ENCODE peak calls at places on chromosome 17, in eight cellular contexts. One of them, this sample, is unnamed.

GRCh38 chr17:65345261-65346060 is 208.3 kb downstream of the RGS9 start:
- DNase-seq in HCT116: no peak
- DNase-seq in A549: no peak
- DNase-seq in K562: no peak
- DNase-seq in sigmoid colon: no peak
- DNase-seq in lower leg skin: no peak
- DNase-seq in adrenal gland: no peak
- DNase-seq in ovary: no peak
- DNase-seq in this sample: no peak

GRCh38 chr17:11324846-11325420 is 83.9 kb downstream of the SHISA6 start:
- DNase-seq in HCT116: no peak
- DNase-seq in K562: no peak
- DNase-seq in sigmoid colon: no peak
- DNase-seq in A549: no peak
- DNase-seq in lower leg skin: peak
- DNase-seq in ovary: no peak
- DNase-seq in adrenal gland: no peak
- DNase-seq in this sample: no peak

GRCh38 chr17:29014716-29015115 is 8.9 kb upstream of the SEZ6 start:
- DNase-seq in lower leg skin: no peak
- DNase-seq in adrenal gland: no peak
- DNase-seq in A549: no peak
- DNase-seq in K562: no peak
- DNase-seq in sigmoid colon: no peak
- DNase-seq in HCT116: no peak
- DNase-seq in ovary: no peak
- DNase-seq in this sample: no peak

GRCh38 chr17:9924735-9925191 is 19.7 kb upstream of the RCVRN start:
- DNase-seq in K562: peak
- DNase-seq in sigmoid colon: no peak
- DNase-seq in adrenal gland: peak
- DNase-seq in A549: peak
- DNase-seq in lower leg skin: no peak
- DNase-seq in HCT116: peak
- DNase-seq in ovary: peak
- DNase-seq in this sample: peak

GRCh38 chr17:43988301-43988700 is 16.1 kb upstream of the NAGS start:
- DNase-seq in A549: no peak
- DNase-seq in ovary: no peak
- DNase-seq in K562: no peak
- DNase-seq in HCT116: no peak
- DNase-seq in lower leg skin: no peak
- DNase-seq in adrenal gland: no peak
- DNase-seq in sigmoid colon: no peak
- DNase-seq in this sample: no peak

GRCh38 chr17:60817187-60817586 is 139.5 kb downstream of the BCAS3 start:
- DNase-seq in A549: no peak
- DNase-seq in lower leg skin: no peak
- DNase-seq in K562: no peak
- DNase-seq in adrenal gland: no peak
- DNase-seq in HCT116: no peak
- DNase-seq in ovary: no peak
- DNase-seq in sigmoid colon: no peak
- DNase-seq in this sample: no peak

GRCh38 chr17:47297661-47298400 is 25.9 kb upstream of the EFCAB13 start:
- DNase-seq in ovary: no peak
- DNase-seq in lower leg skin: no peak
- DNase-seq in sigmoid colon: no peak
- DNase-seq in A549: no peak
- DNase-seq in K562: no peak
- DNase-seq in adrenal gland: no peak
- DNase-seq in HCT116: no peak
- DNase-seq in this sample: no peak

GRCh38 chr17:20200016-20200788 is 191.0 kb downstream of the SPECC1 start:
- DNase-seq in sigmoid colon: no peak
- DNase-seq in K562: no peak
- DNase-seq in lower leg skin: no peak
- DNase-seq in ovary: no peak
- DNase-seq in HCT116: no peak
- DNase-seq in A549: no peak
- DNase-seq in adrenal gland: no peak
- DNase-seq in this sample: no peak

DNA sequence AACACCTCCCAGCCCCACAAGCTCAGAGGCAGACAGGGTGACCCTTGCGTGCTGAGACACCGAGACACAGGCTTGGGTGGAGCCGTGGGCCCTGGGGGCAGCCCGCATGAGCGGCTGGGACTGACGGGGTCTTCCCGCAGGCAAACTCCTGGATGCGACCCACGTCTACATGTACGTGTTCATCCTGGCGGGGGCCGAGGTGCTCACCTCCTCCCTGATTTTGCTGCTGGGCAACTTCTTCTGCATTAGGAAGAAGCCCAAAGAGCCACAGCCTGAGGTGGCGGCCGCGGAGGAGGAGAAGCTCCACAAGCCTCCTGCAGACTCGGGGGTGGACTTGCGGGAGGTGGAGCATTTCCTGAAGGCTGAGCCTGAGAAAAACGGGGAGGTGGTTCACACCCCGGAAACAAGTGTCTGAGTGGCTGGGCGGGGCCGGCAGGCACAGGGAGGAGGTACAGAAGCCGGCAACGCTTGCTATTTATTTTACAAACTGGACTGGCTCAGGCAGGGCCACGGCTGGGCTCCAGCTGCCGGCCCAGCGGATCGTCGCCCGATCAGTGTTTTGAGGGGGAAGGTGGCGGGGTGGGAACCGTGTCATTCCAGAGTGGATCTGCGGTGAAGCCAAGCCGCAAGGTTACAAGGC is 9.8 kb downstream of the SLC16A3 start:
- DNase-seq in sigmoid colon: peak
- DNase-seq in ovary: peak
- DNase-seq in lower leg skin: peak
- DNase-seq in K562: peak
- DNase-seq in adrenal gland: peak
- DNase-seq in A549: no peak
- DNase-seq in HCT116: no peak
- DNase-seq in this sample: peak
- TF ChIP-seq POLR2A in sigmoid colon: peak
- TF ChIP-seq POLR2A in ovary: no peak
- TF ChIP-seq POLR2A in lower leg skin: no peak
- TF ChIP-seq POLR2A in K562: peak
- TF ChIP-seq POLR2A in adrenal gland: no peak
- TF ChIP-seq POLR2A in A549: no peak
- TF ChIP-seq POLR2A in HCT116: no peak
- TF ChIP-seq POLR2A in this sample: no peak

GRCh38 chr17:17119106-17119505 is 76.8 kb downstream of the MPRIP start:
- DNase-seq in sigmoid colon: no peak
- DNase-seq in A549: no peak
- DNase-seq in adrenal gland: no peak
- DNase-seq in K562: no peak
- DNase-seq in ovary: no peak
- DNase-seq in HCT116: no peak
- DNase-seq in lower leg skin: no peak
- DNase-seq in this sample: no peak

GRCh38 chr17:17119533-17119932 is 77.3 kb downstream of the MPRIP start:
- DNase-seq in K562: no peak
- DNase-seq in lower leg skin: peak
- DNase-seq in A549: no peak
- DNase-seq in ovary: no peak
- DNase-seq in adrenal gland: no peak
- DNase-seq in HCT116: no peak
- DNase-seq in sigmoid colon: no peak
- DNase-seq in this sample: no peak

GRCh38 chr17:17117923-17118322 is 75.7 kb downstream of the MPRIP start:
- DNase-seq in adrenal gland: no peak
- DNase-seq in lower leg skin: no peak
- DNase-seq in A549: no peak
- DNase-seq in HCT116: no peak
- DNase-seq in K562: no peak
- DNase-seq in sigmoid colon: no peak
- DNase-seq in ovary: no peak
- DNase-seq in this sample: no peak

GRCh38 chr17:17120294-17120693 is 78.0 kb downstream of the MPRIP start:
- DNase-seq in ovary: no peak
- DNase-seq in HCT116: no peak
- DNase-seq in K562: no peak
- DNase-seq in sigmoid colon: no peak
- DNase-seq in A549: no peak
- DNase-seq in lower leg skin: no peak
- DNase-seq in adrenal gland: no peak
- DNase-seq in this sample: no peak

GRCh38 chr17:17118399-17118798 is 76.1 kb downstream of the MPRIP start:
- DNase-seq in A549: no peak
- DNase-seq in sigmoid colon: no peak
- DNase-seq in K562: no peak
- DNase-seq in ovary: no peak
- DNase-seq in lower leg skin: no peak
- DNase-seq in HCT116: no peak
- DNase-seq in adrenal gland: no peak
- DNase-seq in this sample: no peak
- TF ChIP-seq POLR2A in A549: no peak
- TF ChIP-seq POLR2A in sigmoid colon: no peak
- TF ChIP-seq POLR2A in K562: no peak
- TF ChIP-seq POLR2A in ovary: no peak
- TF ChIP-seq POLR2A in lower leg skin: no peak
- TF ChIP-seq POLR2A in HCT116: no peak
- TF ChIP-seq POLR2A in adrenal gland: no peak
- TF ChIP-seq POLR2A in this sample: no peak

GRCh38 chr17:7558544-7559306 is at the start of gene TNFSF13:
- DNase-seq in lower leg skin: peak
- DNase-seq in sigmoid colon: peak
- DNase-seq in ovary: peak
- DNase-seq in adrenal gland: peak
- DNase-seq in A549: no peak
- DNase-seq in HCT116: no peak
- DNase-seq in K562: no peak
- DNase-seq in this sample: no peak

GRCh38 chr17:7557825-7558543 is 566 bp upstream of the TNFSF13 start:
- DNase-seq in adrenal gland: peak
- DNase-seq in ovary: peak
- DNase-seq in sigmoid colon: peak
- DNase-seq in K562: no peak
- DNase-seq in HCT116: no peak
- DNase-seq in lower leg skin: peak
- DNase-seq in A549: no peak
- DNase-seq in this sample: no peak

GRCh38 chr17:7561028-7561575 is 617 bp upstream of the SENP3 start:
- DNase-seq in sigmoid colon: peak
- DNase-seq in ovary: peak
- DNase-seq in lower leg skin: peak
- DNase-seq in adrenal gland: peak
- DNase-seq in A549: peak
- DNase-seq in K562: peak
- DNase-seq in HCT116: peak
- DNase-seq in this sample: peak

GRCh38 chr17:7560172-7561027 is 1.3 kb upstream of the SENP3 start:
- DNase-seq in ovary: peak
- DNase-seq in lower leg skin: peak
- DNase-seq in HCT116: no peak
- DNase-seq in A549: peak
- DNase-seq in K562: peak
- DNase-seq in sigmoid colon: peak
- DNase-seq in adrenal gland: peak
- DNase-seq in this sample: peak

GRCh38 chr17:7559307-7560171 is 989 bp downstream of the TNFSF13 start:
- DNase-seq in HCT116: no peak
- DNase-seq in sigmoid colon: no peak
- DNase-seq in lower leg skin: no peak
- DNase-seq in K562: no peak
- DNase-seq in adrenal gland: no peak
- DNase-seq in ovary: peak
- DNase-seq in A549: no peak
- DNase-seq in this sample: no peak
- TF ChIP-seq POLR2A in HCT116: no peak
- TF ChIP-seq POLR2A in sigmoid colon: no peak
- TF ChIP-seq POLR2A in lower leg skin: no peak
- TF ChIP-seq POLR2A in K562: no peak
- TF ChIP-seq POLR2A in adrenal gland: no peak
- TF ChIP-seq POLR2A in ovary: no peak
- TF ChIP-seq POLR2A in A549: no peak
- TF ChIP-seq POLR2A in this sample: no peak

GRCh38 chr17:79845601-79845949 is 6.3 kb upstream of the CBX4 start:
- DNase-seq in adrenal gland: no peak
- DNase-seq in A549: peak
- DNase-seq in HCT116: no peak
- DNase-seq in K562: peak
- DNase-seq in sigmoid colon: no peak
- DNase-seq in ovary: peak
- DNase-seq in lower leg skin: no peak
- DNase-seq in this sample: peak

GRCh38 chr17:79844869-79845600 is 5.8 kb upstream of the CBX4 start:
- DNase-seq in lower leg skin: peak
- DNase-seq in A549: peak
- DNase-seq in K562: peak
- DNase-seq in HCT116: no peak
- DNase-seq in ovary: peak
- DNase-seq in sigmoid colon: peak
- DNase-seq in adrenal gland: peak
- DNase-seq in this sample: peak

GRCh38 chr17:79843475-79843916 is 4.3 kb upstream of the CBX4 start:
- DNase-seq in K562: no peak
- DNase-seq in sigmoid colon: no peak
- DNase-seq in ovary: peak
- DNase-seq in adrenal gland: no peak
- DNase-seq in A549: no peak
- DNase-seq in lower leg skin: no peak
- DNase-seq in HCT116: no peak
- DNase-seq in this sample: no peak

GRCh38 chr17:79842656-79843474 is 3.6 kb upstream of the CBX4 start:
- DNase-seq in HCT116: no peak
- DNase-seq in lower leg skin: no peak
- DNase-seq in K562: no peak
- DNase-seq in A549: no peak
- DNase-seq in adrenal gland: no peak
- DNase-seq in ovary: peak
- DNase-seq in sigmoid colon: no peak
- DNase-seq in this sample: no peak

DNA sequence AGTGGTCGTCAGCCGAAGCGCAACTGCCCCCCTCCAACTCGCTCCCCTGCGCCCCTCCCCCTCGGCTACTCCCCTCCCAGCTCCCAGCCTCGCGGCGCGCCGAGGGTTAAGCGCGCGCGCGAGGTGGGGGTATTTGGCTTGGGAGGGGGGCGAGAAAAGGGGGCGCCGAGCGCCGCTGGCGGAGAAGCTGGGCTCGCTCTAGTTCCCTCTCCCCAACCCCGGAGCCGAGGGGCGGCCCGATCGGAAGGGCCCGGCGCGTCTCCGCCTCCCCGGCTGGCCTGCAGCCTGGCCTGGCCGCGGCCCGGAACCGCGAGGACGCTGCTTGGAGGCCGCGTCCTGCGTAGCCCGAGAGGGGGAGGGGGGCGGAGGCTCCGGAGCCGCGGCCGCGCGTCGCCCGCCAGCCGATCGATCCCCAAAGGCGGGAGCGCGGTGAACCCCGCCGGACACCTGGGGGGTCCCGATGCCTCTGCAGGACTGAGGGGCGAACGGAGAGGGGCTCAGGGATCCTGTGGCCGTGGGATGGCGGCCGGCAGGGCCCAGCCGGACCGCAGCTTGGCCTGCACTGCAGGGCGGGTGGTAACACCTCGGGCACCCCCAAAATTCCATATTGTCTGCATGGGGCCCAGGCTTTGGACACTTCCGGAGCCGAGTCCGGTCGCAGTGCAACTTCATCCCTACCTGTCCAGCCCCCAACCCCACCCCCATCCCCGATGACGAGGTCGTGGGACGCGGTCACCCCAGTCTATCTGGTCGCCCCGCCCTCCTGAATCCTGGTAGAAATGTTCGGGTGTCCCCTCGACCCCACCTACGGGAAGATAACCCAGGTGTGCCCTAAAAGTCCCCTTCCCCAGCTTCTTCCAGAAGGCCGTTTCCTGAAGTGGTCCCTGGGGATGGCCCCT is 4.9 kb upstream of the CBX4 start:
- DNase-seq in A549: peak
- DNase-seq in ovary: peak
- DNase-seq in lower leg skin: peak
- DNase-seq in adrenal gland: peak
- DNase-seq in HCT116: no peak
- DNase-seq in K562: no peak
- DNase-seq in sigmoid colon: peak
- DNase-seq in this sample: no peak
- TF ChIP-seq POLR2A in A549: peak
- TF ChIP-seq POLR2A in ovary: peak
- TF ChIP-seq POLR2A in lower leg skin: no peak
- TF ChIP-seq POLR2A in adrenal gland: peak
- TF ChIP-seq POLR2A in HCT116: no peak
- TF ChIP-seq POLR2A in K562: no peak
- TF ChIP-seq POLR2A in sigmoid colon: no peak
- TF ChIP-seq POLR2A in this sample: no peak

This sample was measured in erythroblast.